ENCODE peak calls at places on chromosomes 12 and 14, in seven cellular contexts. C, H, R, B, J, O and I are unnamed samples.
A peak's percentile ranks its signal among the peaks of the same experiment; 100 is the strongest.

GRCh38 chr14:75518625-75519024 is 3.6 kb upstream of the BATF start:
- DNase-seq in C (no peak), H (peak; percentile 54), R (no peak), B (peak; percentile 61), J (peak; percentile 79), O (no peak), I (peak; percentile 4)

GRCh38 chr12:104958946-104959841 is 1.1 kb upstream of the SLC41A2 start:
- DNase-seq in C (no peak), H (peak; percentile 3), R (no peak), B (no peak), J (no peak), O (no peak), I (no peak)

GRCh38 chr14:22786685-22787084 is 20.2 kb downstream of the OXA1L start:
- DNase-seq in C (no peak), H (no peak), R (no peak), B (no peak), J (no peak), O (no peak), I (no peak)

GRCh38 chr14:50984061-50984710 is 39.9 kb upstream of the PYGL start:
- DNase-seq in C (no peak), H (no peak), R (no peak), B (no peak), J (no peak), O (no peak), I (no peak)

GRCh38 chr12:19397534-19397933 is 41.8 kb upstream of the AEBP2 start:
- DNase-seq in C (no peak), H (no peak), R (no peak), B (no peak), J (no peak), O (no peak), I (no peak)

GRCh38 chr14:98878278-98878677 is 393.7 kb downstream of the BCL11B start:
- DNase-seq in C (no peak), H (no peak), R (no peak), B (no peak), J (no peak), O (no peak), I (no peak)

GRCh38 chr12:17416748-17417147 is 673.2 kb downstream of the RERGL start:
- DNase-seq in C (no peak), H (no peak), R (no peak), B (no peak), J (no peak), O (no peak), I (no peak)

GRCh38 chr14:35952584-35952983 is 126.4 kb downstream of the BRMS1L start:
- DNase-seq in C (no peak), H (no peak), R (no peak), B (no peak), J (no peak), O (no peak), I (no peak)

GRCh38 chr12:31261744-31262143 is 64.2 kb downstream of the SINHCAF start:
- DNase-seq in C (no peak), H (no peak), R (no peak), B (no peak), J (no peak), O (no peak), I (no peak)

GRCh38 chr12:73361156-73361866 is 1089.1 kb downstream of the TRHDE start:
- DNase-seq in C (no peak), H (no peak), R (no peak), B (no peak), J (no peak), O (no peak), I (no peak)